ENCODE peak calls at places on chromosome 9, in seven cellular contexts. J, P, N, Q, O, W and E are unnamed samples.

GRCh38 chr9:90940280-90940679 is 138.7 kb downstream of the SYK start:
- DNase-seq in J (no peak), P (no peak), N (no peak), Q (no peak), O (no peak), W (no peak), E (no peak)

GRCh38 chr9:121322037-121322736 is 47.9 kb downstream of the STOM start:
- DNase-seq in J (peak), P (no peak), N (no peak), Q (no peak), O (no peak), W (no peak), E (peak)

GRCh38 chr9:127018935-127019334 is 103.5 kb downstream of the ANGPTL2 start:
- DNase-seq in J (no peak), P (no peak), N (no peak), Q (no peak), O (no peak), W (no peak), E (peak)

GRCh38 chr9:137066096-137066861 is 4.1 kb downstream of the SAPCD2 start:
- DNase-seq in J (no peak), P (no peak), N (no peak), Q (no peak), O (no peak), W (no peak), E (no peak)

GRCh38 chr9:121944741-121945191 is 148.3 kb downstream of the TTLL11 start:
- DNase-seq in J (peak), P (no peak), N (no peak), Q (no peak), O (no peak), W (peak), E (peak)

GRCh38 chr9:80285325-80285724 is 713.6 kb downstream of the TLE4 start:
- DNase-seq in J (peak), P (no peak), N (no peak), Q (peak), O (no peak), W (no peak), E (peak)

GRCh38 chr9:121075251-121076036 is 689 bp downstream of the CNTRL start:
- DNase-seq in J (no peak), P (no peak), N (no peak), Q (peak), O (no peak), W (no peak), E (peak)

GRCh38 chr9:88197781-88198345 is 59.6 kb upstream of the SPATA31C2 start:
- DNase-seq in J (peak), P (no peak), N (no peak), Q (peak), O (no peak), W (peak), E (peak)

GRCh38 chr9:114117996-114118830 is 19.1 kb upstream of the KIF12 start:
- DNase-seq in J (no peak), P (no peak), N (no peak), Q (no peak), O (no peak), W (no peak), E (no peak)

GRCh38 chr9:13279284-13280162 is at the start of gene MPDZ:
- DNase-seq in J (peak), P (peak), N (peak), Q (peak), O (peak), W (peak), E (peak)

GRCh38 chr9:89346703-89347102 is 28.4 kb downstream of the SECISBP2 start:
- DNase-seq in J (no peak), P (no peak), N (no peak), Q (no peak), O (no peak), W (no peak), E (no peak)

GRCh38 chr9:124216474-124217176 is 41.1 kb upstream of the NEK6 start:
- DNase-seq in J (no peak), P (no peak), N (no peak), Q (no peak), O (no peak), W (no peak), E (no peak)

GRCh38 chr9:2824564-2824963 is 19.3 kb downstream of the PUM3 start:
- DNase-seq in J (no peak), P (no peak), N (peak), Q (peak), O (peak), W (no peak), E (no peak)

GRCh38 chr9:116842658-116843057 is 155.6 kb downstream of the TRIM32 start:
- DNase-seq in J (no peak), P (no peak), N (peak), Q (peak), O (peak), W (no peak), E (no peak)

GRCh38 chr9:115808695-115809094 is 344.9 kb upstream of the PAPPA start:
- DNase-seq in J (peak), P (no peak), N (no peak), Q (no peak), O (no peak), W (no peak), E (peak)

GRCh38 chr9:115397591-115398312 is 279.8 kb upstream of the TNC start:
- DNase-seq in J (no peak), P (no peak), N (no peak), Q (no peak), O (no peak), W (no peak), E (no peak)

GRCh38 chr9:87667164-87667738 is 58.7 kb upstream of the CTSL start:
- DNase-seq in J (no peak), P (no peak), N (peak), Q (peak), O (peak), W (peak), E (no peak)

GRCh38 chr9:133163559-133164208 is at the start of gene GBGT1:
- DNase-seq in J (peak), P (no peak), N (peak), Q (peak), O (peak), W (no peak), E (no peak)

GRCh38 chr9:114240647-114241558 is 82.0 kb upstream of the ORM1 start:
- DNase-seq in J (no peak), P (no peak), N (no peak), Q (no peak), O (no peak), W (no peak), E (no peak)

GRCh38 chr9:68692519-68692918 is 12.5 kb upstream of the PIP5K1B start:
- DNase-seq in J (no peak), P (no peak), N (no peak), Q (no peak), O (no peak), W (no peak), E (no peak)

GRCh38 chr9:35489313-35490154 is at the start of gene RUSC2:
- DNase-seq in J (peak), P (peak), N (peak), Q (peak), O (peak), W (peak), E (peak)

GRCh38 chr9:124854161-124854560 is 901 bp downstream of the WDR38 start:
- DNase-seq in J (no peak), P (no peak), N (no peak), Q (no peak), O (no peak), W (no peak), E (no peak)

GRCh38 chr9:93098236-93098946 is 2.4 kb downstream of the CARD19 start:
- DNase-seq in J (peak), P (no peak), N (no peak), Q (no peak), O (no peak), W (peak), E (peak)

GRCh38 chr9:121275781-121276658 is 8.1 kb downstream of the GSN start:
- DNase-seq in J (no peak), P (no peak), N (no peak), Q (no peak), O (no peak), W (no peak), E (no peak)

GRCh38 chr9:105309531-105309931 is 65.1 kb downstream of the SLC44A1 start:
- DNase-seq in J (no peak), P (no peak), N (no peak), Q (no peak), O (no peak), W (no peak), E (no peak)

GRCh38 chr9:23606107-23606506 is 219.9 kb downstream of the ELAVL2 start:
- DNase-seq in J (no peak), P (no peak), N (no peak), Q (no peak), O (no peak), W (no peak), E (no peak)
- H4K8ac ChIP-seq in J (no peak), P (no peak), N (no peak), Q (no peak), O (no peak), W (no peak), E (no peak)

GRCh38 chr9:84384617-84385016 is 44.1 kb upstream of the SLC28A3 start:
- DNase-seq in J (no peak), P (no peak), N (no peak), Q (no peak), O (no peak), W (no peak), E (no peak)
- H4K8ac ChIP-seq in J (no peak), P (no peak), N (no peak), Q (no peak), O (no peak), W (no peak), E (no peak)

GRCh38 chr9:70477907-70478480 is 63.5 kb upstream of the KLF9 start:
- DNase-seq in J (no peak), P (no peak), N (no peak), Q (no peak), O (no peak), W (no peak), E (peak)
- H4K8ac ChIP-seq in J (peak), P (no peak), N (no peak), Q (no peak), O (no peak), W (no peak), E (no peak)

GRCh38 chr9:134804871-134805270 is 75.7 kb upstream of the FCN2 start:
- DNase-seq in J (no peak), P (no peak), N (no peak), Q (no peak), O (no peak), W (no peak), E (no peak)
- H4K8ac ChIP-seq in J (peak), P (no peak), N (no peak), Q (no peak), O (no peak), W (no peak), E (no peak)

GRCh38 chr9:136014147-136014927 is 53.2 kb upstream of the UBAC1 start:
- DNase-seq in J (no peak), P (no peak), N (no peak), Q (no peak), O (no peak), W (peak), E (no peak)
- H4K8ac ChIP-seq in J (no peak), P (no peak), N (no peak), Q (no peak), O (no peak), W (no peak), E (no peak)

DNA sequence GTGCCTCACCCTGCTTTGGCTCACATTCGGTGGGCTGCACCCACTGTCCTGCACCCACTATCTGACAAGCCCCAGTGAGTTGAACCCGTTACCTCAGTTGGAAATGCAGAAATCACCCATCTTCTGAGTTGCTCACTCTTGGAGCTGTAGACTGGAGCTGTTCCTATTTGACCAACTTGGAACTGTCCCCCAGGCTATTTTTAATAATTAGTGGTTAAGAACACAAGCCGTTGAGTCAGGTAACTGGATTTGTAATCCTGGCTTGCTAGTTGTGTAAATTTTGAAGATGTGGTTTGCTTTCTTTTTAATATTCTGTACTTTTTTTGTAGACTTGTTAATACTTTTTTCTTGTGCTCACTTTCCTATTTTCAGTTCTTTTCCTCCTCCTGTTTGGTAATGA is 81.2 kb downstream of the CNTLN start:
- DNase-seq in J (no peak), P (no peak), N (no peak), Q (no peak), O (no peak), W (no peak), E (no peak)
- H4K8ac ChIP-seq in J (no peak), P (no peak), N (no peak), Q (no peak), O (no peak), W (no peak), E (no peak)

GRCh38 chr9:109799141-109799540 is 19.1 kb downstream of the PALM2AKAP2 start:
- DNase-seq in J (no peak), P (no peak), N (no peak), Q (no peak), O (no peak), W (no peak), E (no peak)

GRCh38 chr9:109799792-109800191 is 19.8 kb downstream of the PALM2AKAP2 start:
- DNase-seq in J (peak), P (no peak), N (no peak), Q (peak), O (no peak), W (no peak), E (peak)

GRCh38 chr9:109805054-109805453 is 25.1 kb downstream of the PALM2AKAP2 start:
- DNase-seq in J (no peak), P (no peak), N (no peak), Q (no peak), O (no peak), W (no peak), E (no peak)

GRCh38 chr9:109801484-109801883 is 21.5 kb downstream of the PALM2AKAP2 start:
- DNase-seq in J (no peak), P (no peak), N (no peak), Q (no peak), O (no peak), W (no peak), E (no peak)

GRCh38 chr9:109802491-109802890 is 22.5 kb downstream of the PALM2AKAP2 start:
- DNase-seq in J (no peak), P (no peak), N (no peak), Q (no peak), O (no peak), W (peak), E (no peak)
- H4K8ac ChIP-seq in J (no peak), P (no peak), N (no peak), Q (no peak), O (no peak), W (no peak), E (no peak)

GRCh38 chr9:70935856-70936255 is 185.6 kb downstream of the TRPM3 start:
- DNase-seq in J (no peak), P (no peak), N (no peak), Q (no peak), O (no peak), W (no peak), E (no peak)

GRCh38 chr9:70934642-70935041 is 186.8 kb downstream of the TRPM3 start:
- DNase-seq in J (no peak), P (no peak), N (no peak), Q (no peak), O (no peak), W (no peak), E (no peak)

GRCh38 chr9:70936536-70936935 is 184.9 kb downstream of the TRPM3 start:
- DNase-seq in J (no peak), P (no peak), N (no peak), Q (no peak), O (no peak), W (no peak), E (no peak)

GRCh38 chr9:70933318-70933717 is 188.1 kb downstream of the TRPM3 start:
- DNase-seq in J (no peak), P (no peak), N (no peak), Q (no peak), O (no peak), W (no peak), E (peak)

GRCh38 chr9:70932097-70932496 is 189.3 kb downstream of the TRPM3 start:
- DNase-seq in J (no peak), P (no peak), N (no peak), Q (no peak), O (no peak), W (no peak), E (no peak)
- H4K8ac ChIP-seq in J (no peak), P (no peak), N (no peak), Q (no peak), O (no peak), W (no peak), E (no peak)